ENCODE peak calls at places on chromosome 16, in five cellular contexts. S, R, Y, W and U are unnamed samples.

GRCh38 chr16:27636453-27637200 is 86.7 kb downstream of the KATNIP start:
- DNase-seq in S (no peak), R (no peak), Y (no peak), W (no peak), U (peak)

GRCh38 chr16:75459691-75460090 is 4.8 kb downstream of the TMEM170A start:
- DNase-seq in S (no peak), R (no peak), Y (no peak), W (no peak), U (no peak)

GRCh38 chr16:78133919-78134318 is 34.5 kb downstream of the WWOX start:
- DNase-seq in S (no peak), R (no peak), Y (no peak), W (no peak), U (no peak)

GRCh38 chr16:77450790-77451487 is 16.1 kb upstream of the ADAMTS18 start:
- DNase-seq in S (no peak), R (no peak), Y (no peak), W (peak), U (no peak)

GRCh38 chr16:50011707-50012106 is 13.3 kb upstream of the CNEP1R1 start:
- DNase-seq in S (no peak), R (peak), Y (no peak), W (no peak), U (no peak)

GRCh38 chr16:30934827-30935557 is 11.6 kb downstream of the FBXL19 start:
- DNase-seq in S (peak), R (peak), Y (peak), W (peak), U (no peak)

GRCh38 chr16:78235168-78235800 is 135.8 kb downstream of the WWOX start:
- DNase-seq in S (peak), R (peak), Y (peak), W (peak), U (peak)

GRCh38 chr16:81315271-81316175 is 761 bp downstream of the GAN start:
- DNase-seq in S (peak), R (peak), Y (peak), W (peak), U (peak)

GRCh38 chr16:9670058-9670457 is 512.2 kb downstream of the GRIN2A start:
- DNase-seq in S (no peak), R (no peak), Y (no peak), W (no peak), U (peak)

GRCh38 chr16:8200839-8201238 is 389.5 kb downstream of the TMEM114 start:
- DNase-seq in S (no peak), R (no peak), Y (no peak), W (no peak), U (no peak)

GRCh38 chr16:89315791-89316581 is 98.5 kb downstream of the ZNF778 start:
- DNase-seq in S (no peak), R (peak), Y (peak), W (no peak), U (no peak)

GRCh38 chr16:23771027-23771426 is 16.2 kb downstream of the CHP2 start:
- DNase-seq in S (no peak), R (no peak), Y (no peak), W (peak), U (no peak)

GRCh38 chr16:67460168-67460567 is 20.8 kb downstream of the ATP6V0D1 start:
- DNase-seq in S (no peak), R (no peak), Y (no peak), W (no peak), U (no peak)

GRCh38 chr16:73326770-73327470 is 279.0 kb upstream of the ZFHX3 start:
- DNase-seq in S (no peak), R (no peak), Y (no peak), W (no peak), U (no peak)

GRCh38 chr16:4392382-4393242 is 21.0 kb downstream of the VASN start:
- DNase-seq in S (no peak), R (peak), Y (peak), W (peak), U (peak)

GRCh38 chr16:81946206-81946605 is 65.1 kb downstream of the SDR42E1 start:
- DNase-seq in S (no peak), R (peak), Y (no peak), W (no peak), U (no peak)

GRCh38 chr16:65386707-65387106 is 264.8 kb upstream of the CDH11 start:
- DNase-seq in S (no peak), R (no peak), Y (no peak), W (no peak), U (no peak)

GRCh38 chr16:88785106-88785924 is at the start of gene PIEZO1:
- DNase-seq in S (peak), R (peak), Y (peak), W (peak), U (peak)

GRCh38 chr16:11242658-11243057 is 13.3 kb downstream of the SOCS1 start:
- DNase-seq in S (no peak), R (no peak), Y (no peak), W (no peak), U (no peak)

GRCh38 chr16:1601489-1601888 is 10.4 kb downstream of the IFT140 start:
- DNase-seq in S (no peak), R (no peak), Y (no peak), W (no peak), U (no peak)

GRCh38 chr16:89136931-89137330 is 34.6 kb upstream of the CDH15 start:
- DNase-seq in S (no peak), R (no peak), Y (no peak), W (no peak), U (no peak)

GRCh38 chr16:80084163-80084562 is 456.6 kb upstream of the DYNLRB2 start:
- DNase-seq in S (no peak), R (peak), Y (no peak), W (no peak), U (no peak)

GRCh38 chr16:54438469-54438868 is 151.9 kb upstream of the IRX3 start:
- DNase-seq in S (no peak), R (no peak), Y (no peak), W (no peak), U (no peak)

GRCh38 chr16:6644916-6645315 is 687.7 kb upstream of the RBFOX1 start:
- DNase-seq in S (no peak), R (no peak), Y (no peak), W (no peak), U (no peak)

GRCh38 chr16:1909661-1910231 is 8.5 kb downstream of the HS3ST6 start:
- DNase-seq in S (no peak), R (peak), Y (no peak), W (no peak), U (peak)

GRCh38 chr16:11613381-11614303 is 26.9 kb upstream of the LITAF start:
- DNase-seq in S (peak), R (no peak), Y (peak), W (no peak), U (no peak)

GRCh38 chr16:28925386-28926228 is 569 bp upstream of the RABEP2 start:
- DNase-seq in S (peak), R (peak), Y (peak), W (peak), U (peak)

GRCh38 chr16:54178491-54178976 is 108.1 kb downstream of the IRX3 start:
- DNase-seq in S (no peak), R (no peak), Y (no peak), W (peak), U (peak)

GRCh38 chr16:23155445-23156049 is 6.3 kb upstream of the USP31 start:
- DNase-seq in S (no peak), R (peak), Y (peak), W (no peak), U (no peak)

GRCh38 chr16:89701425-89702406 is at the start of gene SPATA2L:
- DNase-seq in S (peak), R (peak), Y (peak), W (peak), U (peak)

GRCh38 chr16:90020838-90021382 is 1.7 kb upstream of the DBNDD1 start:
- DNase-seq in S (peak), R (peak), Y (no peak), W (peak), U (no peak)

GRCh38 chr16:1152651-1153259 is at the start of gene CACNA1H:
- DNase-seq in S (no peak), R (no peak), Y (no peak), W (peak), U (no peak)

GRCh38 chr16:20359997-20360396 is 7.5 kb upstream of the UMOD start:
- DNase-seq in S (no peak), R (no peak), Y (no peak), W (peak), U (no peak)

GRCh38 chr16:21589551-21589950 is 9.8 kb upstream of the METTL9 start:
- DNase-seq in S (no peak), R (no peak), Y (no peak), W (no peak), U (no peak)

GRCh38 chr16:65079549-65079948 is 42.3 kb downstream of the CDH11 start:
- DNase-seq in S (no peak), R (no peak), Y (no peak), W (no peak), U (no peak)

GRCh38 chr16:78310990-78311561 is 211.6 kb downstream of the WWOX start:
- DNase-seq in S (no peak), R (peak), Y (no peak), W (peak), U (peak)